ENCODE peak calls at places on chromosome 11, in nine cellular contexts. C, O, D, J, K, R, N, Z and F are unnamed samples.

GRCh38 chr11:105000797-105001196 is 22.2 kb downstream of the CASP5 start:
- DNase-seq in O (no peak), C (peak; percentile 5), N (peak; percentile 1), R (no peak), K (peak; percentile 33), J (peak; percentile 12), D (peak; percentile 83), Z (peak; percentile 57), F (no peak)

GRCh38 chr11:37100008-37100407 is 502.0 kb upstream of the RAG2 start:
- DNase-seq in R (no peak), C (no peak), N (no peak), O (no peak), K (no peak), D (no peak), J (no peak), Z (no peak), F (no peak)

GRCh38 chr11:115266066-115266465 is 238.1 kb downstream of the CADM1 start:
- DNase-seq in Z (no peak), D (no peak), N (no peak), O (no peak), R (no peak), K (no peak), J (no peak), C (no peak), F (no peak)

GRCh38 chr11:17525570-17525969 is 18.6 kb downstream of the USH1C start:
- DNase-seq in D (no peak), O (no peak), N (no peak), K (no peak), J (no peak), C (no peak), Z (no peak), R (no peak), F (no peak)

GRCh38 chr11:15035283-15035682 is 38.1 kb upstream of the CALCB start:
- DNase-seq in D (no peak), C (no peak), Z (no peak), O (no peak), N (no peak), J (no peak), R (no peak), K (peak; percentile 45), F (no peak)

GRCh38 chr11:82818399-82819043 is 81.7 kb downstream of the PRCP start:
- DNase-seq in O (no peak), N (no peak), J (no peak), C (no peak), D (no peak), K (no peak), R (no peak), Z (no peak), F (no peak)

GRCh38 chr11:114321621-114322257 is 25.5 kb downstream of the NNMT start:
- DNase-seq in D (no peak), J (no peak), N (no peak), O (peak; percentile 41), Z (no peak), K (no peak), R (peak; percentile 48), C (no peak), F (no peak)

GRCh38 chr11:68750988-68751325 is 363 bp downstream of the TESMIN start:
- DNase-seq in J (no peak), D (no peak), K (no peak), Z (no peak), C (no peak), O (no peak), R (no peak), N (no peak), F (no peak)

GRCh38 chr11:23497040-23497439 is 636.8 kb upstream of the CCDC179 start:
- DNase-seq in D (no peak), J (no peak), Z (no peak), N (no peak), O (no peak), C (no peak), K (no peak), R (no peak), F (no peak)

GRCh38 chr11:3016861-3017260 is 24.7 kb upstream of the NAP1L4 start:
- DNase-seq in N (no peak), C (no peak), D (no peak), K (no peak), Z (no peak), J (no peak), R (no peak), O (no peak), F (no peak)

GRCh38 chr11:133500435-133500834 is 31.9 kb downstream of the OPCML start:
- DNase-seq in N (no peak), O (no peak), C (no peak), K (no peak), R (no peak), Z (no peak), J (no peak), D (no peak), F (no peak)

GRCh38 chr11:20131744-20132666 is 28.3 kb downstream of the DBX1 start:
- DNase-seq in K (peak; percentile 74), O (peak; percentile 75), D (peak; percentile 82), Z (peak; percentile 43), N (peak; percentile 61), J (no peak), C (no peak), R (peak; percentile 33), F (no peak)

GRCh38 chr11:121723261-121723741 is 270.5 kb upstream of the SORL1-AS1 start:
- DNase-seq in Z (no peak), R (no peak), J (no peak), O (no peak), D (no peak), N (peak; percentile 49), C (no peak), K (peak; percentile 37), F (no peak)

GRCh38 chr11:2807276-2807681 is 78.3 kb downstream of the CDKN1C start:
- DNase-seq in C (no peak), R (no peak), J (no peak), K (no peak), Z (no peak), D (peak; percentile 56), N (peak; percentile 64), O (peak; percentile 56), F (no peak)

GRCh38 chr11:59145534-59145933 is 2.9 kb downstream of the FAM111A start:
- DNase-seq in R (peak; percentile 59), O (peak; percentile 17), K (no peak), D (no peak), J (no peak), N (no peak), C (no peak), Z (no peak), F (peak; percentile 51)

GRCh38 chr11:12695878-12696277 is 21.7 kb downstream of the TEAD1 start:
- DNase-seq in K (no peak), N (no peak), O (no peak), R (no peak), J (no peak), C (no peak), Z (no peak), D (no peak), F (no peak)

GRCh38 chr11:77449784-77450183 is 24.1 kb downstream of the PAK1 start:
- DNase-seq in N (no peak), C (no peak), O (no peak), K (no peak), J (no peak), Z (peak; percentile 32), D (no peak), R (no peak), F (no peak)

GRCh38 chr11:66814678-66815077 is 28.6 kb upstream of the RCE1 start:
- DNase-seq in C (no peak), N (no peak), Z (no peak), D (no peak), J (no peak), O (no peak), R (no peak), K (no peak), F (no peak)

GRCh38 chr11:13463779-13464290 is 813 bp upstream of the BTBD10 start:
- DNase-seq in J (no peak), R (no peak), N (no peak), C (no peak), O (no peak), Z (no peak), D (no peak), K (peak; percentile 52), F (no peak)

GRCh38 chr11:2944953-2945756 is 15.9 kb upstream of the PHLDA2 start:
- DNase-seq in O (peak; percentile 93), D (peak; percentile 82), K (peak; percentile 86), R (peak; percentile 82), J (no peak), N (peak; percentile 83), C (no peak), Z (no peak), F (no peak)

GRCh38 chr11:42054351-42054750 is 594.9 kb upstream of the LRRC4C start:
- DNase-seq in N (no peak), R (no peak), J (no peak), K (no peak), C (no peak), O (no peak), Z (no peak), D (no peak), F (no peak)

GRCh38 chr11:1531961-1532586 is 40.0 kb downstream of the DUSP8 start:
- DNase-seq in N (peak; percentile 79), C (no peak), D (no peak), R (no peak), K (no peak), O (peak; percentile 84), J (no peak), Z (no peak), F (no peak)

GRCh38 chr11:93000511-93001476 is 31.3 kb downstream of the MTNR1B start:
- DNase-seq in Z (no peak), J (no peak), R (peak; percentile 83), O (peak; percentile 73), D (no peak), K (no peak), N (no peak), C (no peak), F (no peak)